ENCODE peak calls at places on chromosome 21, in nine cellular contexts. J is spleen, L is epithelial cell of esophagus, C is caudate nucleus, M is NCI-H1105, H is heart right ventricle, P is OCI-LY7, N is fibroblast of lung, S is DMS153. K is an unnamed sample.

GRCh38 chr21:43276811-43277210 is 108.0 kb downstream of the CRYAA start:
- DNase-seq in N (no peak), C (no peak), J (peak), M (no peak), S (no peak), L (no peak), P (no peak), H (no peak), K (no peak)

GRCh38 chr21:46005481-46005881 is 23.9 kb downstream of the COL6A1 start:
- DNase-seq in L (no peak), S (no peak), J (peak), C (no peak), H (peak), N (no peak), P (no peak), M (no peak), K (peak)

GRCh38 chr21:37130971-37131370 is 57.9 kb downstream of the TTC3 start:
- DNase-seq in C (no peak), J (no peak), M (no peak), P (no peak), L (peak), S (no peak), N (peak), H (no peak), K (no peak)

GRCh38 chr21:45575993-45576837 is 34.0 kb upstream of the SLC19A1 start:
- DNase-seq in C (no peak), N (no peak), L (no peak), S (no peak), M (no peak), H (no peak), P (no peak), J (peak), K (peak)

GRCh38 chr21:37507716-37508115 is 141.1 kb downstream of the DYRK1A start:
- DNase-seq in J (no peak), C (no peak), L (no peak), N (no peak), H (no peak), S (no peak), P (no peak), M (no peak), K (no peak)

GRCh38 chr21:35265170-35265877 is 216.2 kb upstream of the RUNX1 start:
- DNase-seq in N (peak), S (no peak), J (no peak), L (peak), P (no peak), C (no peak), M (no peak), H (no peak), K (no peak)

GRCh38 chr21:41711416-41712023 is 55.3 kb downstream of the RIPK4 start:
- DNase-seq in N (no peak), H (no peak), L (no peak), S (peak), C (no peak), M (no peak), J (no peak), P (no peak), K (peak)

GRCh38 chr21:43827015-43827611 is 37.7 kb downstream of the RRP1 start:
- DNase-seq in C (no peak), N (peak), L (peak), S (no peak), H (no peak), P (no peak), M (no peak), J (peak), K (peak)

GRCh38 chr21:25464275-25464674 is 143.0 kb downstream of the MRPL39 start:
- DNase-seq in M (no peak), L (peak), C (no peak), N (no peak), J (no peak), S (no peak), H (no peak), P (no peak), K (no peak)

GRCh38 chr21:45228171-45228641 is 59.5 kb downstream of the POFUT2 start:
- DNase-seq in M (no peak), C (no peak), N (peak), L (peak), J (no peak), P (no peak), S (no peak), H (no peak), K (no peak)

GRCh38 chr21:15071012-15071411 is 6.2 kb upstream of the NRIP1 start:
- DNase-seq in J (peak), C (no peak), P (no peak), L (no peak), M (no peak), H (no peak), S (no peak), N (no peak), K (no peak)

GRCh38 chr21:31983120-31983519 is 110.3 kb downstream of the HUNK start:
- DNase-seq in S (no peak), H (no peak), J (no peak), C (no peak), N (no peak), L (no peak), M (no peak), P (no peak), K (peak)

GRCh38 chr21:36179145-36179544 is 22.5 kb downstream of the DOP1B start:
- DNase-seq in P (no peak), H (no peak), J (no peak), N (no peak), S (no peak), L (no peak), C (no peak), M (no peak), K (no peak)

GRCh38 chr21:46009951-46010655 is 28.5 kb downstream of the COL6A1 start:
- DNase-seq in S (no peak), P (no peak), J (no peak), M (no peak), C (no peak), L (no peak), H (no peak), N (no peak), K (peak)

GRCh38 chr21:34668803-34669148 is at the start of gene CLIC6:
- DNase-seq in N (no peak), J (no peak), S (no peak), C (no peak), H (no peak), M (no peak), P (no peak), L (no peak), K (no peak)

GRCh38 chr21:41812679-41813078 is 45.8 kb upstream of the RIPK4 start:
- DNase-seq in H (no peak), S (no peak), N (no peak), M (no peak), J (no peak), C (no peak), P (no peak), L (no peak), K (no peak)

GRCh38 chr21:35217504-35218060 is 168.5 kb upstream of the RUNX1 start:
- DNase-seq in S (peak), H (no peak), J (no peak), P (no peak), N (peak), M (no peak), L (peak), C (no peak), K (no peak)

GRCh38 chr21:42760977-42761751 is 107.7 kb downstream of the PDE9A start:
- DNase-seq in N (no peak), S (no peak), J (peak), L (no peak), P (no peak), C (no peak), H (no peak), M (peak), K (no peak)

K was measured in posterior vena cava.